ENCODE peak calls at places on chromosomes 3 and 15, in eight cellular contexts. F, S, A, G, U, T, Y and J are unnamed samples.

GRCh38 chr3:185988816-185989175 is 51.0 kb upstream of the TRA2B start:
- DNase-seq in F (no peak), S (peak), Y (no peak), A (no peak), U (no peak), T (no peak), G (no peak), J (no peak)

GRCh38 chr3:194205675-194206133 is 69.8 kb downstream of the HES1 start:
- DNase-seq in S (no peak), U (no peak), A (peak), G (no peak), Y (no peak), F (no peak), T (no peak), J (peak)

GRCh38 chr15:77208222-77208621 is 137.3 kb upstream of the TSPAN3 start:
- DNase-seq in A (no peak), T (no peak), S (no peak), U (no peak), G (no peak), F (no peak), Y (no peak), J (no peak)

GRCh38 chr3:21477896-21478295 is 273.1 kb downstream of the ZNF385D start:
- DNase-seq in G (no peak), F (no peak), T (no peak), S (no peak), U (no peak), A (no peak), Y (no peak), J (no peak)

GRCh38 chr15:26128611-26129140 is 265.5 kb upstream of the ATP10A start:
- DNase-seq in Y (no peak), G (no peak), U (no peak), A (peak), F (no peak), T (no peak), S (no peak), J (no peak)

GRCh38 chr3:158718490-158719170 is 13.6 kb downstream of the RARRES1 start:
- DNase-seq in Y (peak), A (no peak), T (peak), F (no peak), G (no peak), U (peak), S (no peak), J (no peak)

GRCh38 chr3:27176256-27176655 is 192.9 kb downstream of the NEK10 start:
- DNase-seq in Y (no peak), U (no peak), A (peak), F (no peak), T (no peak), S (no peak), G (no peak), J (no peak)

GRCh38 chr3:123442908-123443307 is 6.0 kb downstream of the ADCY5 start:
- DNase-seq in U (no peak), G (no peak), Y (no peak), A (no peak), F (no peak), S (no peak), T (no peak), J (no peak)

GRCh38 chr15:39573844-39574243 is 7.0 kb upstream of the THBS1 start:
- DNase-seq in T (no peak), U (no peak), Y (no peak), A (no peak), G (no peak), S (no peak), F (no peak), J (no peak)

GRCh38 chr3:487580-487979 is 291.0 kb downstream of the CHL1 start:
- DNase-seq in A (no peak), U (no peak), Y (no peak), G (no peak), S (no peak), F (no peak), T (no peak), J (no peak)

GRCh38 chr15:27675571-27675970 is 423.5 kb downstream of the OCA2 start:
- DNase-seq in S (no peak), G (no peak), Y (no peak), F (no peak), T (no peak), U (no peak), A (no peak), J (no peak)

GRCh38 chr3:172217877-172218276 is 178.5 kb downstream of the FNDC3B start:
- DNase-seq in U (no peak), Y (no peak), A (no peak), G (no peak), T (no peak), S (no peak), F (no peak), J (no peak)

GRCh38 chr3:98741121-98741716 is 21.9 kb upstream of the ST3GAL6 start:
- DNase-seq in A (no peak), S (no peak), U (no peak), Y (peak), G (no peak), T (no peak), F (no peak), J (no peak)

GRCh38 chr15:64574220-64574994 is 114.0 kb downstream of the ZNF609 start:
- DNase-seq in F (no peak), U (no peak), S (no peak), G (no peak), A (no peak), Y (peak), T (no peak), J (no peak)

GRCh38 chr3:64417816-64418215 is 192.6 kb upstream of the PRICKLE2 start:
- DNase-seq in Y (peak), T (no peak), U (no peak), A (no peak), F (no peak), S (peak), G (no peak), J (no peak)

GRCh38 chr3:76122007-76122406 is 336.7 kb upstream of the ZNF717 start:
- DNase-seq in S (peak), F (no peak), Y (no peak), A (peak), T (no peak), U (no peak), G (no peak), J (no peak)

GRCh38 chr3:192364296-192364695 is 363.0 kb downstream of the FGF12 start:
- DNase-seq in G (no peak), U (no peak), T (no peak), F (no peak), S (no peak), Y (no peak), A (peak), J (no peak)

GRCh38 chr3:68854170-68854569 is 78.2 kb downstream of the TAFA4 start:
- DNase-seq in Y (no peak), T (no peak), F (no peak), S (no peak), G (no peak), U (no peak), A (no peak), J (no peak)

GRCh38 chr3:52146811-52147210 is 7.4 kb downstream of the POC1A start:
- DNase-seq in S (no peak), T (no peak), A (no peak), U (no peak), G (no peak), Y (no peak), F (no peak), J (no peak)

GRCh38 chr3:130894130-130894872 is 417 bp downstream of the ATP2C1 start:
- DNase-seq in A (no peak), T (no peak), S (peak), U (peak), G (peak), F (peak), Y (peak), J (peak)

GRCh38 chr3:195003893-195004289 is 267.1 kb downstream of the XXYLT1 start:
- DNase-seq in T (no peak), Y (no peak), A (no peak), S (no peak), U (no peak), G (no peak), F (no peak), J (no peak)

GRCh38 chr3:180930526-180930925 is 18.1 kb downstream of the FXR1 start:
- DNase-seq in S (no peak), U (no peak), Y (no peak), T (no peak), G (no peak), A (no peak), F (no peak), J (no peak)